ENCODE peak calls at places on chromosomes 16 and 17, in eight cellular contexts. E is stomach; X is A673; M is fibroblast of pulmonary artery; V is CD4-positive, alpha-beta T cell; A is RWPE1; F is A549; G is MM.1S. S is an unnamed sample.

GRCh38 chr17:78617371-78618061 is 40.3 kb upstream of the DNAH17 start:
- DNase-seq in E (no peak), X (no peak), M (no peak), V (no peak), A (no peak), F (no peak), G (no peak), S (no peak)

GRCh38 chr17:39753514-39754160 is 15.9 kb downstream of the GRB7 start:
- DNase-seq in E (peak; percentile 67), X (peak; percentile 19), M (no peak), V (peak; percentile 75), A (peak; percentile 18), F (no peak), G (peak; percentile 60), S (no peak)

GRCh38 chr16:77335652-77336234 is 99.1 kb downstream of the ADAMTS18 start:
- DNase-seq in E (no peak), X (no peak), M (peak; percentile 5), V (no peak), A (no peak), F (no peak), G (no peak), S (no peak)

GRCh38 chr16:79805621-79806020 is 205.1 kb upstream of the MAF start:
- DNase-seq in E (no peak), X (no peak), M (no peak), V (no peak), A (no peak), F (no peak), G (no peak), S (no peak)

GRCh38 chr17:39553326-39553945 is 54.3 kb downstream of the NEUROD2 start:
- DNase-seq in E (no peak), X (no peak), M (peak; percentile 62), V (no peak), A (no peak), F (no peak), G (no peak), S (no peak)

GRCh38 chr16:8258523-8258922 is 331.8 kb downstream of the TMEM114 start:
- DNase-seq in E (no peak), X (no peak), M (no peak), V (no peak), A (no peak), F (no peak), G (no peak), S (no peak)

GRCh38 chr17:60685437-60685836 is 7.8 kb downstream of the BCAS3 start:
- DNase-seq in E (no peak), X (no peak), M (no peak), V (no peak), A (no peak), F (no peak), G (no peak), S (no peak)

GRCh38 chr17:72134560-72135399 is 14.0 kb downstream of the SOX9 start:
- DNase-seq in E (no peak), X (no peak), M (peak; percentile 54), V (no peak), A (no peak), F (no peak), G (no peak), S (no peak)

GRCh38 chr16:20614201-20615141 is 38.3 kb upstream of the ACSM2B start:
- DNase-seq in E (no peak), X (no peak), M (no peak), V (no peak), A (no peak), F (no peak), G (no peak), S (no peak)

GRCh38 chr17:57357392-57357784 is 101.1 kb downstream of the MSI2 start:
- DNase-seq in E (peak; percentile 91), X (no peak), M (no peak), V (no peak), A (no peak), F (no peak), G (peak; percentile 50), S (no peak)

GRCh38 chr17:39660011-39660360 is 5.2 kb upstream of the TCAP start:
- DNase-seq in E (no peak), X (no peak), M (no peak), V (no peak), A (no peak), F (no peak), G (no peak), S (no peak)

GRCh38 chr17:19250421-19251141 is 13.4 kb downstream of the EPN2 start:
- DNase-seq in E (no peak), X (no peak), M (no peak), V (no peak), A (no peak), F (no peak), G (no peak), S (no peak)

GRCh38 chr17:80795737-80796136 is 195.9 kb upstream of the CHMP6 start:
- DNase-seq in E (no peak), X (no peak), M (peak; percentile 42), V (no peak), A (no peak), F (no peak), G (no peak), S (no peak)

GRCh38 chr16:81473561-81473960 is 29.0 kb downstream of the CMIP start:
- DNase-seq in E (no peak), X (no peak), M (peak; percentile 62), V (no peak), A (no peak), F (no peak), G (no peak), S (no peak)

GRCh38 chr17:58487589-58488427 is at the start of gene HSF5:
- DNase-seq in E (peak; percentile 36), X (no peak), M (peak; percentile 6), V (peak; percentile 75), A (no peak), F (no peak), G (no peak), S (peak; percentile 77)

GRCh38 chr17:40068917-40069750 is 6.4 kb downstream of the THRA start:
- DNase-seq in E (peak; percentile 93), X (peak; percentile 77), M (peak; percentile 86), V (peak; percentile 76), A (no peak), F (peak; percentile 82), G (peak; percentile 66), S (peak; percentile 69)

GRCh38 chr16:84726670-84727467 is 27.1 kb downstream of the USP10 start:
- DNase-seq in E (no peak), X (no peak), M (no peak), V (no peak), A (no peak), F (no peak), G (no peak), S (no peak)

GRCh38 chr16:88017006-88017405 is 65.8 kb downstream of the BANP start:
- DNase-seq in E (peak; percentile 71), X (no peak), M (no peak), V (no peak), A (no peak), F (no peak), G (no peak), S (no peak)

GRCh38 chr17:78798695-78799559 is 16.9 kb upstream of the CYTH1 start:
- DNase-seq in E (no peak), X (peak; percentile 47), M (peak; percentile 50), V (no peak), A (no peak), F (peak; percentile 45), G (peak; percentile 45), S (no peak)

GRCh38 chr16:72565137-72565536 is 393.2 kb upstream of the PMFBP1 start:
- DNase-seq in E (no peak), X (no peak), M (no peak), V (no peak), A (no peak), F (no peak), G (no peak), S (no peak)

GRCh38 chr17:42428141-42428944 is 5.3 kb upstream of the CAVIN1 start:
- DNase-seq in E (peak; percentile 66), X (peak; percentile 83), M (peak; percentile 95), V (no peak), A (peak; percentile 95), F (peak; percentile 97), G (peak; percentile 46), S (no peak)
- TF ChIP-seq CTCF in E (peak; percentile 63), X (peak; percentile 60), M (peak; percentile 88), V (peak; percentile 71), A (peak; percentile 79), F (peak; percentile 84), G (peak; percentile 67), S (peak; percentile 51)

GRCh38 chr17:63443053-63443452 is 3.1 kb downstream of the CYB561 start:
- DNase-seq in E (no peak), X (no peak), M (no peak), V (no peak), A (no peak), F (no peak), G (no peak), S (no peak)

GRCh38 chr17:63442074-63442473 is 4.0 kb downstream of the CYB561 start:
- DNase-seq in E (no peak), X (no peak), M (no peak), V (no peak), A (no peak), F (no peak), G (no peak), S (no peak)

GRCh38 chr17:63440770-63441335 is 5.3 kb downstream of the CYB561 start:
- DNase-seq in E (no peak), X (no peak), M (no peak), V (no peak), A (no peak), F (no peak), G (no peak), S (no peak)

GRCh38 chr17:63441654-63442053 is 4.5 kb downstream of the CYB561 start:
- DNase-seq in E (no peak), X (no peak), M (no peak), V (no peak), A (no peak), F (no peak), G (no peak), S (no peak)

DNA sequence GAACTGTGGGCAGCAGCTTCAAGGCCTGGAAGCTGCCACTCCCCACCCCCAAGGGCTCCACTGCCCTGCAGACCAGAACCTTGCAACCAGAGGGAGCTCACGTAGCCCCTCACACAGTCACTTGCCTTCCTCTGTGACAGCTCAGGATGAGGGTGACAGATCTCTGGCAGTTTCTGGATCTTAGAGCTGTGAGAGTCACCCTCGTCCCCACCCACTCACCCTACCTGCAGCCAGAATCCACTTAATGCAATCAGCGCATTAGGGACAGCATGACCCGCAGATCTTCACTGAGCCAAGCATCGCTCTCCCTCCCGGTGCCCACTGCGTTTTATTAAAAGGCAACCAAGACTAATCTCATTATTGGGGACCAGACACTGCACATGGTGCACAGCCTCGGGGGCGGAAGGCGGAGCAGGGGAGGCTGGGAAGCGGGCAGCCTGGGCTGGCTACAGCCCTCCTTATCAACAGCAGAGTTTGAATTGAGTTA is 3.5 kb downstream of the CYB561 start:
- DNase-seq in E (no peak), X (peak; percentile 46), M (no peak), V (no peak), A (no peak), F (peak; percentile 35), G (no peak), S (no peak)
- TF ChIP-seq CTCF in E (no peak), X (peak; percentile 34), M (peak; percentile 26), V (no peak), A (no peak), F (peak; percentile 7), G (no peak), S (no peak)

GRCh38 chr16:82834156-82834758 is 207.5 kb downstream of the CDH13 start:
- DNase-seq in E (no peak), X (no peak), M (peak; percentile 27), V (no peak), A (no peak), F (no peak), G (no peak), S (peak; percentile 21)
- TF ChIP-seq CTCF in E (no peak), X (no peak), M (no peak), V (no peak), A (no peak), F (no peak), G (no peak), S (no peak)

GRCh38 chr17:77214328-77214727 is 73.6 kb downstream of the SEC14L1 start:
- DNase-seq in E (no peak), X (no peak), M (no peak), V (no peak), A (no peak), F (no peak), G (no peak), S (no peak)
- TF ChIP-seq CTCF in E (no peak), X (no peak), M (no peak), V (peak; percentile 16), A (no peak), F (no peak), G (no peak), S (no peak)

S was measured in natural killer cell.